ENCODE peak calls at places on chromosome 20, in nine cellular contexts. X, R, G, F, B, P, K, N and E are unnamed samples. For H3K36me3, the result is how much of the 10 kb centered on the place peaks cover.

GRCh38 chr20:25252226-25252625 is 4.3 kb downstream of the PYGB start:
- DNase-seq in N (no peak), X (no peak), K (no peak), B (no peak), R (no peak), F (no peak), G (peak), P (no peak), E (no peak)

GRCh38 chr20:62823688-62824475 is 7.0 kb downstream of the COL9A3 start:
- DNase-seq in N (no peak), P (peak), X (no peak), G (no peak), R (no peak), F (no peak), K (no peak), B (no peak), E (no peak)

GRCh38 chr20:43538855-43539700 is 19.7 kb upstream of the SGK2 start:
- DNase-seq in G (no peak), P (no peak), X (peak), F (no peak), B (no peak), R (no peak), K (peak), N (no peak), E (no peak)

GRCh38 chr20:37992802-37993538 is 40.3 kb downstream of the TTI1 start:
- DNase-seq in X (peak), G (peak), F (peak), B (peak), R (peak), K (peak), P (peak), N (peak), E (peak)

GRCh38 chr20:24100370-24101011 is 111.9 kb upstream of the GGTLC1 start:
- DNase-seq in F (peak), P (peak), R (no peak), B (peak), K (peak), N (peak), G (peak), X (peak), E (no peak)

GRCh38 chr20:61930776-61931475 is 134.8 kb downstream of the TAF4 start:
- DNase-seq in X (no peak), N (no peak), K (no peak), G (no peak), B (no peak), R (no peak), F (no peak), P (no peak), E (no peak)

GRCh38 chr20:50725722-50726000 is 5.7 kb upstream of the PARD6B start:
- DNase-seq in G (no peak), N (no peak), X (no peak), P (no peak), B (no peak), R (no peak), F (no peak), K (no peak), E (no peak)

GRCh38 chr20:5638023-5638422 is 112.2 kb upstream of the SHLD1 start:
- DNase-seq in B (no peak), N (no peak), G (no peak), P (no peak), K (no peak), R (no peak), F (no peak), X (no peak), E (no peak)

GRCh38 chr20:25135031-25135430 is 53.1 kb upstream of the VSX1 start:
- DNase-seq in N (no peak), X (no peak), G (no peak), B (no peak), K (no peak), R (no peak), P (no peak), F (no peak), E (no peak)

GRCh38 chr20:6767536-6768227 is at the start of gene BMP2:
- DNase-seq in P (peak), G (peak), F (peak), X (peak), K (peak), R (peak), N (peak), B (peak), E (no peak)

GRCh38 chr20:19828233-19828632 is 70.2 kb downstream of the RIN2 start:
- DNase-seq in X (no peak), K (peak), F (peak), R (peak), P (no peak), G (peak), N (peak), B (peak), E (no peak)

GRCh38 chr20:7609250-7609649 is 331.0 kb downstream of the HAO1 start:
- DNase-seq in X (no peak), G (no peak), N (no peak), P (no peak), F (no peak), B (no peak), K (no peak), R (no peak), E (no peak)

GRCh38 chr20:46581386-46581785 is 30.9 kb upstream of the OCSTAMP start:
- DNase-seq in B (no peak), F (no peak), P (no peak), X (no peak), N (no peak), K (no peak), R (no peak), G (no peak), E (no peak)

GRCh38 chr20:53599910-53600632 is 6.4 kb upstream of the ZNF217 start:
- DNase-seq in P (no peak), G (no peak), F (no peak), X (no peak), B (no peak), N (no peak), K (no peak), R (no peak), E (no peak)

GRCh38 chr20:38888059-38888831 is 38.0 kb upstream of the FAM83D start:
- DNase-seq in X (no peak), K (no peak), P (no peak), N (no peak), B (no peak), F (peak), G (no peak), R (no peak), E (no peak)

GRCh38 chr20:55584964-55585363 is 420.4 kb downstream of the CBLN4 start:
- DNase-seq in P (no peak), F (no peak), K (no peak), N (no peak), B (no peak), G (no peak), R (no peak), X (no peak), E (no peak)

GRCh38 chr20:18879262-18879661 is 65.7 kb downstream of the SCP2D1 start:
- DNase-seq in F (peak), K (no peak), X (no peak), P (no peak), R (no peak), B (no peak), G (no peak), N (no peak), E (no peak)

GRCh38 chr20:44414346-44414714 is 58.8 kb downstream of the HNF4A start:
- DNase-seq in K (no peak), G (no peak), N (no peak), P (no peak), B (no peak), X (no peak), F (no peak), R (no peak), E (no peak)

GRCh38 chr20:55974491-55975202 is 30.7 kb downstream of the CBLN4 start:
- DNase-seq in P (no peak), X (no peak), R (no peak), B (peak), N (no peak), F (no peak), G (no peak), K (no peak), E (no peak)

GRCh38 chr20:12243327-12243726 is 325.6 kb downstream of the BTBD3 start:
- DNase-seq in F (no peak), B (no peak), X (no peak), N (no peak), K (no peak), R (no peak), G (no peak), P (no peak), E (no peak)

GRCh38 chr20:53857723-53858236 is 212.6 kb downstream of the BCAS1 start:
- DNase-seq in K (no peak), X (no peak), P (no peak), G (peak), R (no peak), B (no peak), N (no peak), F (no peak), E (no peak)

GRCh38 chr20:3161316-3162079 is 1.8 kb upstream of the FASTKD5 start:
- DNase-seq in B (no peak), K (no peak), G (no peak), F (no peak), X (no peak), N (no peak), R (no peak), P (no peak), E (no peak)

GRCh38 chr20:1827974-1828785 is 67.0 kb upstream of the SIRPA start:
- DNase-seq in F (peak), X (peak), K (no peak), P (peak), N (peak), R (no peak), G (peak), B (no peak), E (no peak)

GRCh38 chr20:36440370-36441026 is 100.8 kb upstream of the MYL9 start:
- DNase-seq in P (no peak), G (no peak), N (no peak), X (no peak), F (no peak), B (no peak), K (no peak), R (no peak), E (no peak)

GRCh38 chr20:61683721-61684120 is 382.0 kb downstream of the TAF4 start:
- DNase-seq in P (no peak), X (no peak), B (no peak), K (no peak), R (no peak), F (peak), G (no peak), N (peak), E (no peak)

GRCh38 chr20:38987777-38988176 is 25.6 kb downstream of the DHX35 start:
- DNase-seq in B (peak), R (no peak), X (no peak), P (no peak), F (no peak), N (no peak), G (no peak), K (no peak), E (no peak)

GRCh38 chr20:44098657-44099056 is 88.3 kb downstream of the JPH2 start:
- DNase-seq in P (no peak), F (no peak), N (no peak), G (no peak), R (no peak), B (no peak), K (no peak), X (no peak), E (no peak)

DNA sequence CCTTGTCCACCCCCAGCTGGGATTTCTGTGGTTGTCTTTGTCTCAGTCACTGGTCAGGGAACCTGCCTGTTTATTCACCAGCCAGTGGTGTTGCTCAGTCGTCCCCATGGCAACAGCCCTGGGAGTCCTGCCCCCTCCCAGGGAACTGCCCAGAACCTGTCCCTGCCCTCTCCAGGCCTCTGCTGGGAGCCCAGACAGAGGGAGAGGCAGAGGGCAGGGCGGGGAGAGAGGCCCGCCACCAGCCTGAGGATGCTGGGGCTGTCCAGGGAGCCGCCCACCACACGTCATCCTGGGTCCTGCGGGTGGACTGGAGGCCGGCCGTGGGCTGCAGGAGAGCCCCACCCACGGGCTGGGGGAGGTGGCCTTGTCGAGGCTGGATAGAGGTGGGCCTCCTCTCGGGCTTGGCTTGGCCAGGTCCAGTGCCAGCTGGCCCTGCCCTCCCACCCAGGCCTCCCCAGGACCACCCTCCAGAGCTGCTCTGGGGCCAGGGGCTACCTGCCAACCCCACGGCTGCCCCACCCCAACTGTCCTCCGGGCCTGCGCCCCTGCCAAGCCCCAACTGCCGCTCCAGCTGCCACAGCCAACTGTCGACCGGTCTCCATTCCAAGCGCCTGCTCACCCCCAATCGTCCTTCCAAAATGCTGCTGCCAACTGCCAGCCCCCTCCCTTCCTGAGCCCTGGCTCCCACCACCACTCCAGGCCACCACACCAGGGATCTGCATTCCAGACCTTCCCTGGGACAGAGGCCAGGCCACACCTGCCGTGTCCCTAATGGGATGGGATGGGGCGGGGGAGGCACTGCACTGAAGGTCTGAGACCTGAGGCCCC is 4.2 kb upstream of the ZBTB46 start:
- DNase-seq in K (peak), X (peak), P (peak), G (peak), R (peak), N (peak), B (no peak), F (peak), E (no peak)
- H3K9ac ChIP-seq in K (peak), X (no peak), P (no peak), G (no peak), R (no peak), N (peak), B (no peak), F (no peak), E (no peak)

GRCh38 chr20:31738729-31739549 is at the start of gene TPX2:
- DNase-seq in P (peak), N (peak), R (peak), X (peak), B (peak), K (peak), G (peak), F (peak), E (peak)

GRCh38 chr20:31746068-31746878 is 7.2 kb downstream of the TPX2 start:
- DNase-seq in B (no peak), F (no peak), G (no peak), N (no peak), K (no peak), X (no peak), R (no peak), P (no peak), E (no peak)

GRCh38 chr20:31739550-31739863 is 417 bp downstream of the TPX2 start:
- DNase-seq in K (no peak), B (no peak), N (no peak), F (no peak), X (peak), P (no peak), G (no peak), R (no peak), E (no peak)

GRCh38 chr20:31740208-31740607 is 1.1 kb downstream of the TPX2 start:
- DNase-seq in X (peak), P (peak), K (peak), R (peak), N (peak), G (no peak), F (peak), B (peak), E (no peak)

GRCh38 chr20:31740656-31741323 is 1.7 kb downstream of the TPX2 start:
- DNase-seq in K (no peak), P (no peak), F (no peak), B (no peak), X (no peak), G (no peak), N (no peak), R (no peak), E (no peak)
- H3K4me3 ChIP-seq in K (peak), P (peak), F (peak), B (peak), X (peak), G (no peak), N (peak), R (peak), E (peak)

DNA sequence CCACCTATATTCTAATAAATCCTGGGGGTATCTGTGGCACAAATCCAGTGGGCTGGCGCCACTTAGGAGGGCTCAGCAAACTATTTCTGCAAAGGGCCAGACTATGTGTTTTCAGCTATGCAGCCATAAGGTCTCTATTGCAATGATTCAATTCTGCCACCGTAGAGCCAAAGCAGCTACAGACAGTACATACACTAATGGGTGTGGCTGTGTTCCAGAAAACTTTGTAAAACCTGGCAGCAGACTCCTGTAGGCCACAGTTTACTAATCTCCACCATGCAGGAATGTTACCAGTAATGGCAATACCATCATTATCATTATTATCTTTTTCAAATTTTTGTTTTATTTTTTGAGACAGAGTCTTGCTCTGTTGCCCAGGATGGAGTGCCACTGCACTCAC is 65.7 kb downstream of the SULF2 start:
- DNase-seq in F (no peak), B (no peak), K (no peak), G (no peak), R (peak), N (peak), X (no peak), P (no peak), E (no peak)
- H3K36me3 ChIP-seq in F (under half), B (under half), K (under half), G (under half), R (under half), N (under half), X (under half), P (under half), E (under half)

GRCh38 chr20:9360427-9360826 is 154.0 kb upstream of the LAMP5 start:
- DNase-seq in X (no peak), B (no peak), G (no peak), N (no peak), F (no peak), R (no peak), P (no peak), K (peak), E (no peak)
- H3K9ac ChIP-seq in X (no peak), B (no peak), G (no peak), N (no peak), F (no peak), R (no peak), P (no peak), K (no peak), E (no peak)

DNA sequence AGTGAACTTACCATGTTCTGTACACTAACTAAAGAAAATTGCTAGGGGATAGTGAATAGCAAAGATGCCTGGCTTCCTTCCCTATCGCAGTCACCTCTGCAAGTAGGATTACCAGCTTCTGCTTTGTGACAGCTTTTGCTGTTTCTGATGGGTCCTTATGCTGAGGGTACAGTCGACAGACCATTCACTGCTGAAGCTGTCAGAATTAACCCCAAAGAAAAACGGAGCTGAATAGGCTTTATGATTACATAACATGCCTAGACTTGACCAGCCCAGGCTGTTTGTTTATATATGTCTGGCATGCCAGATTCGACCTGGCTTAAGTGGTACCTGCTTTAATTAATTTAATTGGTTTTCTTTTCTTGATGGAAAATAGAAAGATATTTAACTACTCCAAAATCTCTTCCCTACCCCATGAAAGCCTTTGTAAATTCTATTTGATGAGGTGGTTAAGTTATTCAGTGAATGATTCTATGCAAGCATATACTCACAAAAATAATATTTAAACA is 21.7 kb upstream of the PRELID3B start:
- DNase-seq in X (no peak), R (no peak), B (no peak), G (no peak), P (no peak), F (peak), K (no peak), N (no peak), E (no peak)
- H3K4me3 ChIP-seq in X (no peak), R (no peak), B (no peak), G (no peak), P (no peak), F (no peak), K (no peak), N (no peak), E (no peak)

GRCh38 chr20:34084227-34084923 is 27.7 kb downstream of the EIF2S2 start:
- DNase-seq in N (no peak), R (no peak), B (no peak), F (no peak), P (no peak), X (no peak), K (no peak), G (no peak), E (no peak)
- H3K36me3 ChIP-seq in N (under half), R (under half), B (under half), F (under half), P (under half), X (under half), K (half or more), G (under half), E (under half)